ENCODE peak calls at places on chromosome 1, in eight cellular contexts. One of them, this sample, is unnamed.

GRCh38 chr1:232764458-232765231 is 40.6 kb upstream of the MAP10 start:
- DNase-seq in stimulated activated CD4-positive, alpha-beta T cell treated with anti-CD3 and anti-CD28 coated beads, Interleukin-1b, Interleukin-23, amount 100 ng/mL, for 1 hour: no peak
- DNase-seq in HuH-7.5: no peak
- DNase-seq in kidney tubule cell: peak
- DNase-seq in esophagus squamous epithelium: no peak
- DNase-seq in NCI-H1694: peak
- DNase-seq in activated CD4-positive, alpha-beta T cell treated with anti-CD3 and anti-CD28 coated beads, Interleukin-2, amount 50 U/mL, for 48 hours: no peak
- DNase-seq in DMS79 treated with DMSO at 0.1 percent for 48 hours: peak
- DNase-seq in this sample: no peak

GRCh38 chr1:10759413-10760200 is 36.8 kb downstream of the CASZ1 start:
- DNase-seq in stimulated activated CD4-positive, alpha-beta T cell treated with anti-CD3 and anti-CD28 coated beads, Interleukin-1b, Interleukin-23, amount 100 ng/mL, for 1 hour: no peak
- DNase-seq in HuH-7.5: peak
- DNase-seq in kidney tubule cell: no peak
- DNase-seq in esophagus squamous epithelium: no peak
- DNase-seq in NCI-H1694: no peak
- DNase-seq in activated CD4-positive, alpha-beta T cell treated with anti-CD3 and anti-CD28 coated beads, Interleukin-2, amount 50 U/mL, for 48 hours: no peak
- DNase-seq in DMS79 treated with DMSO at 0.1 percent for 48 hours: no peak
- DNase-seq in this sample: no peak

GRCh38 chr1:95021794-95022193 is 51.0 kb downstream of the ALG14 start:
- DNase-seq in stimulated activated CD4-positive, alpha-beta T cell treated with anti-CD3 and anti-CD28 coated beads, Interleukin-1b, Interleukin-23, amount 100 ng/mL, for 1 hour: no peak
- DNase-seq in HuH-7.5: no peak
- DNase-seq in kidney tubule cell: no peak
- DNase-seq in esophagus squamous epithelium: no peak
- DNase-seq in NCI-H1694: no peak
- DNase-seq in activated CD4-positive, alpha-beta T cell treated with anti-CD3 and anti-CD28 coated beads, Interleukin-2, amount 50 U/mL, for 48 hours: no peak
- DNase-seq in DMS79 treated with DMSO at 0.1 percent for 48 hours: peak
- DNase-seq in this sample: no peak

GRCh38 chr1:9852410-9853301 is 28.9 kb upstream of the CLSTN1 start:
- DNase-seq in stimulated activated CD4-positive, alpha-beta T cell treated with anti-CD3 and anti-CD28 coated beads, Interleukin-1b, Interleukin-23, amount 100 ng/mL, for 1 hour: no peak
- DNase-seq in HuH-7.5: peak
- DNase-seq in kidney tubule cell: no peak
- DNase-seq in esophagus squamous epithelium: no peak
- DNase-seq in NCI-H1694: peak
- DNase-seq in activated CD4-positive, alpha-beta T cell treated with anti-CD3 and anti-CD28 coated beads, Interleukin-2, amount 50 U/mL, for 48 hours: no peak
- DNase-seq in DMS79 treated with DMSO at 0.1 percent for 48 hours: peak
- DNase-seq in this sample: no peak

GRCh38 chr1:166699613-166700012 is 139.7 kb upstream of the POGK start:
- DNase-seq in stimulated activated CD4-positive, alpha-beta T cell treated with anti-CD3 and anti-CD28 coated beads, Interleukin-1b, Interleukin-23, amount 100 ng/mL, for 1 hour: no peak
- DNase-seq in HuH-7.5: no peak
- DNase-seq in kidney tubule cell: no peak
- DNase-seq in esophagus squamous epithelium: no peak
- DNase-seq in NCI-H1694: no peak
- DNase-seq in activated CD4-positive, alpha-beta T cell treated with anti-CD3 and anti-CD28 coated beads, Interleukin-2, amount 50 U/mL, for 48 hours: no peak
- DNase-seq in DMS79 treated with DMSO at 0.1 percent for 48 hours: no peak
- DNase-seq in this sample: no peak

GRCh38 chr1:78176448-78176847 is 130.7 kb downstream of the GIPC2 start:
- DNase-seq in stimulated activated CD4-positive, alpha-beta T cell treated with anti-CD3 and anti-CD28 coated beads, Interleukin-1b, Interleukin-23, amount 100 ng/mL, for 1 hour: no peak
- DNase-seq in HuH-7.5: no peak
- DNase-seq in kidney tubule cell: peak
- DNase-seq in esophagus squamous epithelium: no peak
- DNase-seq in NCI-H1694: peak
- DNase-seq in activated CD4-positive, alpha-beta T cell treated with anti-CD3 and anti-CD28 coated beads, Interleukin-2, amount 50 U/mL, for 48 hours: no peak
- DNase-seq in DMS79 treated with DMSO at 0.1 percent for 48 hours: peak
- DNase-seq in this sample: no peak

GRCh38 chr1:186210258-186210657 is 164.8 kb downstream of the TPR start:
- DNase-seq in stimulated activated CD4-positive, alpha-beta T cell treated with anti-CD3 and anti-CD28 coated beads, Interleukin-1b, Interleukin-23, amount 100 ng/mL, for 1 hour: no peak
- DNase-seq in HuH-7.5: no peak
- DNase-seq in kidney tubule cell: no peak
- DNase-seq in esophagus squamous epithelium: no peak
- DNase-seq in NCI-H1694: no peak
- DNase-seq in activated CD4-positive, alpha-beta T cell treated with anti-CD3 and anti-CD28 coated beads, Interleukin-2, amount 50 U/mL, for 48 hours: no peak
- DNase-seq in DMS79 treated with DMSO at 0.1 percent for 48 hours: no peak
- DNase-seq in this sample: no peak

GRCh38 chr1:94093996-94094395 is 27.0 kb downstream of the ABCA4 start:
- DNase-seq in stimulated activated CD4-positive, alpha-beta T cell treated with anti-CD3 and anti-CD28 coated beads, Interleukin-1b, Interleukin-23, amount 100 ng/mL, for 1 hour: no peak
- DNase-seq in HuH-7.5: no peak
- DNase-seq in kidney tubule cell: peak
- DNase-seq in esophagus squamous epithelium: no peak
- DNase-seq in NCI-H1694: no peak
- DNase-seq in activated CD4-positive, alpha-beta T cell treated with anti-CD3 and anti-CD28 coated beads, Interleukin-2, amount 50 U/mL, for 48 hours: no peak
- DNase-seq in DMS79 treated with DMSO at 0.1 percent for 48 hours: no peak
- DNase-seq in this sample: no peak

GRCh38 chr1:75708910-75709309 is 15.6 kb upstream of the ACADM start:
- DNase-seq in stimulated activated CD4-positive, alpha-beta T cell treated with anti-CD3 and anti-CD28 coated beads, Interleukin-1b, Interleukin-23, amount 100 ng/mL, for 1 hour: no peak
- DNase-seq in HuH-7.5: no peak
- DNase-seq in kidney tubule cell: no peak
- DNase-seq in esophagus squamous epithelium: no peak
- DNase-seq in NCI-H1694: no peak
- DNase-seq in activated CD4-positive, alpha-beta T cell treated with anti-CD3 and anti-CD28 coated beads, Interleukin-2, amount 50 U/mL, for 48 hours: no peak
- DNase-seq in DMS79 treated with DMSO at 0.1 percent for 48 hours: no peak
- DNase-seq in this sample: no peak